ENCODE peak calls at places on chromosomes 1 and 21, in four cellular contexts. One of them, this sample, is unnamed.

GRCh38 chr1:167645161-167645560 is 15.1 kb downstream of the RCSD1 start:
- DNase-seq in WTC11: no peak
- DNase-seq in SK-N-SH: no peak
- DNase-seq in K562: no peak
- DNase-seq in this sample: no peak

GRCh38 chr1:30379684-30380624 is 343.4 kb downstream of the MATN1 start:
- DNase-seq in WTC11: peak; percentile 50
- DNase-seq in SK-N-SH: peak; percentile 85
- DNase-seq in K562: peak; percentile 85
- DNase-seq in this sample: peak; percentile 49

GRCh38 chr21:42193721-42194120 is 25.2 kb upstream of the ABCG1 start:
- DNase-seq in WTC11: no peak
- DNase-seq in SK-N-SH: no peak
- DNase-seq in K562: no peak
- DNase-seq in this sample: no peak

GRCh38 chr1:95534985-95535384 is 301.0 kb downstream of the RWDD3 start:
- DNase-seq in WTC11: no peak
- DNase-seq in SK-N-SH: no peak
- DNase-seq in K562: no peak
- DNase-seq in this sample: no peak

GRCh38 chr1:39907532-39908453 is 6.1 kb upstream of the MYCL start:
- DNase-seq in WTC11: no peak
- DNase-seq in SK-N-SH: no peak
- DNase-seq in K562: no peak
- DNase-seq in this sample: no peak

GRCh38 chr1:17745564-17745955 is 9.6 kb upstream of the ACTL8 start:
- DNase-seq in WTC11: no peak
- DNase-seq in SK-N-SH: no peak
- DNase-seq in K562: no peak
- DNase-seq in this sample: no peak

GRCh38 chr1:208979776-208980175 is 603.7 kb upstream of the CAMK1G start:
- DNase-seq in WTC11: no peak
- DNase-seq in SK-N-SH: no peak
- DNase-seq in K562: no peak
- DNase-seq in this sample: no peak

GRCh38 chr1:3473381-3473844 is 18.9 kb downstream of the ARHGEF16 start:
- DNase-seq in WTC11: no peak
- DNase-seq in SK-N-SH: no peak
- DNase-seq in K562: no peak
- DNase-seq in this sample: no peak

GRCh38 chr1:10431065-10431730 is 965 bp downstream of the CENPS start:
- DNase-seq in WTC11: no peak
- DNase-seq in SK-N-SH: no peak
- DNase-seq in K562: peak; percentile 32
- DNase-seq in this sample: no peak

GRCh38 chr1:182107218-182107617 is 45.7 kb upstream of the ZNF648 start:
- DNase-seq in WTC11: no peak
- DNase-seq in SK-N-SH: no peak
- DNase-seq in K562: no peak
- DNase-seq in this sample: no peak

GRCh38 chr1:15212216-15212988 is 34.6 kb upstream of the FHAD1 start:
- DNase-seq in WTC11: no peak
- DNase-seq in SK-N-SH: peak; percentile 46
- DNase-seq in K562: no peak
- DNase-seq in this sample: no peak

GRCh38 chr1:74193908-74194307 is 4.1 kb downstream of the LRRIQ3 start:
- DNase-seq in WTC11: no peak
- DNase-seq in SK-N-SH: no peak
- DNase-seq in K562: no peak
- DNase-seq in this sample: peak; percentile 1

GRCh38 chr1:111354584-111354983 is 63.9 kb downstream of the CHIA start:
- DNase-seq in WTC11: no peak
- DNase-seq in SK-N-SH: no peak
- DNase-seq in K562: no peak
- DNase-seq in this sample: no peak

GRCh38 chr1:35505911-35506798 is 51.0 kb downstream of the KIAA0319L start:
- DNase-seq in WTC11: no peak
- DNase-seq in SK-N-SH: peak; percentile 39
- DNase-seq in K562: peak; percentile 73
- DNase-seq in this sample: no peak
- TF ChIP-seq FOXJ3 in WTC11: no peak
- TF ChIP-seq FOXJ3 in SK-N-SH: no peak
- TF ChIP-seq FOXJ3 in K562: no peak
- TF ChIP-seq FOXJ3 in this sample: no peak

DNA sequence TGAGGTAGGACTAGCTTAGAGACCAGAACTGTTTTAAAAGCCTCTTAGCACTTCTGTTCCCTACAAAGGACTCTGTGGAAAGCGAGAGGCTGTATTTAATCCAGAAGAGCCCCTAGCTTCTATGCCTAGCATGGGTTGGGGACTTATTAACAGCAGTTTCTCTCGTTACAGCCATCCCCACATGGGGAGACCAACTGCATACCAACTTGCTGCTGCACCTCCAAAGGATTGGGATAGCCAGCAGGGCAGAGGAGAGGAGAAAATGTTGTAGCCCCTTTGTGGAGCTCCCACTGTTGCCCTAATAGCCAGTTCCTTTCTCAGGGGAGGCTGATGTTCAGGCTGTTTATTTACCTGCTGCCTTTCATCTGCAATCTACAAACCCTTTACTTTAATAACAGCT is 11.0 kb upstream of the CELSR2 start:
- DNase-seq in WTC11: no peak
- DNase-seq in SK-N-SH: no peak
- DNase-seq in K562: no peak
- DNase-seq in this sample: no peak
- TF ChIP-seq FOXJ3 in WTC11: no peak
- TF ChIP-seq FOXJ3 in SK-N-SH: no peak
- TF ChIP-seq FOXJ3 in K562: no peak
- TF ChIP-seq FOXJ3 in this sample: no peak

DNA sequence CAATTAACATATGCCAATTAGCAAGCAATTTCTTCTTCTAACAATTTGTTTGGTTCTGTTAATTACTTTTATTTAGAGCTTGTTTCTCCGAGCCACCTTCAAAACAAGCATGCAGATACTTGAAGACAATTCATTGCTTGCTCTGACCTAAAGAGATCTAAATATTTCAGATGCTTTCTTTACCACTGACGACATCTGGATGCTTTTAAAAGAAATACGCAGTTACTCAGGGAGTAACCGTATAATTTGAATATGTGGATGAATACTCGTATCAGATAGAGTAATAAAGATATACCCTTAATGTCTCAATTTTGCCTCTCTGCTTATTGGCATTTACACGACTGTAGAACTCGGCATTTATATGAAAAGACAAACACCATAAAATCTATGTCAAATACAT is 390.0 kb downstream of the DISC1 start:
- DNase-seq in WTC11: no peak
- DNase-seq in SK-N-SH: no peak
- DNase-seq in K562: no peak
- DNase-seq in this sample: no peak
- TF ChIP-seq FOXJ3 in WTC11: no peak
- TF ChIP-seq FOXJ3 in SK-N-SH: no peak
- TF ChIP-seq FOXJ3 in K562: no peak
- TF ChIP-seq FOXJ3 in this sample: no peak

GRCh38 chr1:194004146-194004545 is 817.7 kb upstream of the B3GALT2 start:
- DNase-seq in WTC11: no peak
- DNase-seq in SK-N-SH: no peak
- DNase-seq in K562: no peak
- DNase-seq in this sample: no peak
- TF ChIP-seq FOXJ3 in WTC11: no peak
- TF ChIP-seq FOXJ3 in SK-N-SH: no peak
- TF ChIP-seq FOXJ3 in K562: no peak
- TF ChIP-seq FOXJ3 in this sample: no peak

GRCh38 chr1:87851490-87851889 is 522.8 kb downstream of the LMO4 start:
- DNase-seq in WTC11: no peak
- DNase-seq in SK-N-SH: no peak
- DNase-seq in K562: no peak
- DNase-seq in this sample: no peak

GRCh38 chr1:87852410-87853202 is 523.9 kb downstream of the LMO4 start:
- DNase-seq in WTC11: no peak
- DNase-seq in SK-N-SH: no peak
- DNase-seq in K562: no peak
- DNase-seq in this sample: no peak

DNA sequence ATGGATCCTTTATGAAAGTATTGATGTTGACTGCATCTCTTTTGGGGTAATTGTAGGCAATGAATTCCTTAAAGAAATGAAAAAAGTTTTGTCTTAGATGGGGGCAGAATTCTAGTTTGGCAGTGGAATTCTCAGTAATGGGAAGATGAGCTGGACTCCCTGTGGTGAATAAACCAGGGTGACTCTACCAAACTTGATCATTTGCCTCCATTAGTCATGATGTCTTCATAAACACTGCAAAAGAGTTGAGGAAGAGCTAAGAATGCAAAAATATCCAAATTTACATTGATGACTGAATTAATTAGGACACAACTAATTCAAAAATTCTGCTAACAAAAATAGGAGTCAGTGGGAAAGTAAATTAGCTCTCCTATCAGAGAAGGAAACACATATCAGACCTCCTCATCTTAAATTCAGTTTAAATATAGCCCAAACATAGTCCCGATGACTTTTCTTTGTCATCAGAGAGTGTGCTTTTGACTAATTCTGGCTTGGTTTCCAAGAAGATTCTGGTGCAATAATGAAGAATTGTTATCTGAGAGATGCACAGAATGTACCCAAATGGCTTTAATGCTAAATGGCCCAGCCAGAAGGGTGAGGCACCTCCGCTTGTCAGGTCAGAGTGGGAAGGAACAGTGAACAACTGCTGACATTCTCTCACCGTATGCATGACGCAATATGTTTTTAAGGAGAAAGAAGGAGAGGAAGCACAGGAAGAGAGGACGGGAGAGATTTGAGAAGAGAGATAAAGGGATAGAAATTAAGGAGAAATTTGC is 525.1 kb downstream of the LMO4 start:
- DNase-seq in WTC11: no peak
- DNase-seq in SK-N-SH: no peak
- DNase-seq in K562: no peak
- DNase-seq in this sample: no peak
- TF ChIP-seq FOXJ3 in WTC11: no peak
- TF ChIP-seq FOXJ3 in SK-N-SH: no peak
- TF ChIP-seq FOXJ3 in K562: no peak
- TF ChIP-seq FOXJ3 in this sample: no peak

GRCh38 chr1:25805863-25806225 is 5.9 kb downstream of the SELENON start:
- DNase-seq in WTC11: no peak
- DNase-seq in SK-N-SH: no peak
- DNase-seq in K562: no peak
- DNase-seq in this sample: no peak
- TF ChIP-seq FOXJ3 in WTC11: no peak
- TF ChIP-seq FOXJ3 in SK-N-SH: no peak
- TF ChIP-seq FOXJ3 in K562: no peak
- TF ChIP-seq FOXJ3 in this sample: no peak

DNA sequence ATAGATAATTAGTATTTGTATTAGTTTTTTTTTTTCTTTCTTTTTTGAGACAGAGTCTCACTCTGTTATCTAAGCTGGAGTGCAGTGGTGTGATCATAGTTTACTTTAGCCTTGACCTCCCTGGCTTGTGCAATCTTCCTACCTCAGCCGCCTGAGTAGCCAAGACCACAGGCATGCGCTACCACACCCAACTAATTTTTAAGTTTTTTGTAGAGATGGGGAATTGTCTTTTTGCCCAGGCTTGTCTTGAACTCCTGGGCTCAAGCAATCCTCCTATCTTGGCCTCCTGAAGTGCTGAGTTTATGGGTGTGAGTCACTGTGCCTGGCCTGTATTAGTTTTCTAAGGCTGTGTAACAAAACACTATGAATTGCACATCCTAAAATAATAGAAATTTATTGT is 58.3 kb downstream of the MSH4 start:
- DNase-seq in WTC11: no peak
- DNase-seq in SK-N-SH: no peak
- DNase-seq in K562: no peak
- DNase-seq in this sample: peak; percentile 75
- TF ChIP-seq FOXJ3 in WTC11: no peak
- TF ChIP-seq FOXJ3 in SK-N-SH: no peak
- TF ChIP-seq FOXJ3 in K562: no peak
- TF ChIP-seq FOXJ3 in this sample: peak; percentile 60

GRCh38 chr1:233257786-233258185 is 37.7 kb downstream of the PCNX2 start:
- DNase-seq in WTC11: no peak
- DNase-seq in SK-N-SH: no peak
- DNase-seq in K562: no peak
- DNase-seq in this sample: no peak

GRCh38 chr1:233256789-233257188 is 38.7 kb downstream of the PCNX2 start:
- DNase-seq in WTC11: no peak
- DNase-seq in SK-N-SH: no peak
- DNase-seq in K562: no peak
- DNase-seq in this sample: no peak

GRCh38 chr1:233255145-233255544 is 40.4 kb downstream of the PCNX2 start:
- DNase-seq in WTC11: no peak
- DNase-seq in SK-N-SH: no peak
- DNase-seq in K562: no peak
- DNase-seq in this sample: no peak

GRCh38 chr1:233254039-233254362 is 41.5 kb downstream of the PCNX2 start:
- DNase-seq in WTC11: no peak
- DNase-seq in SK-N-SH: no peak
- DNase-seq in K562: no peak
- DNase-seq in this sample: no peak

DNA sequence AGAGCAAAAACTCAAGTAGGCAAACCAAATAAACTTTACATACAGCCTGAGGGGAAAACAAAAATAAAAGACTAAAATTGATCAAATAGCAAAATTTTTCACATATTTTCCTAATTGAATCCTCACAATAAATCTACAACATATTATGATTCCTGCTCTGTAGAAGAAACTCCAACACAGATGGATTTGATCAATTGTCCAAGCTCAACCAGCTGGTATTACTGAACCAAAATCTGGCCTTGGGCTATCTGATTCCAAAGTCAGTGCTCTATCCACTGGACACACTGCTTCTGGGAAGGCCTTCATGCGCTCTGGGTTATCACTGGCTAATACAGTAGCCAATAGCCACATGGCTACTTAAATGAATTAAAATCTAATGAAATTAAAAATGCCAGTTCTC is 39.3 kb downstream of the PCNX2 start:
- DNase-seq in WTC11: no peak
- DNase-seq in SK-N-SH: peak; percentile 9
- DNase-seq in K562: no peak
- DNase-seq in this sample: no peak
- TF ChIP-seq FOXJ3 in WTC11: no peak
- TF ChIP-seq FOXJ3 in SK-N-SH: no peak
- TF ChIP-seq FOXJ3 in K562: no peak
- TF ChIP-seq FOXJ3 in this sample: no peak

DNA sequence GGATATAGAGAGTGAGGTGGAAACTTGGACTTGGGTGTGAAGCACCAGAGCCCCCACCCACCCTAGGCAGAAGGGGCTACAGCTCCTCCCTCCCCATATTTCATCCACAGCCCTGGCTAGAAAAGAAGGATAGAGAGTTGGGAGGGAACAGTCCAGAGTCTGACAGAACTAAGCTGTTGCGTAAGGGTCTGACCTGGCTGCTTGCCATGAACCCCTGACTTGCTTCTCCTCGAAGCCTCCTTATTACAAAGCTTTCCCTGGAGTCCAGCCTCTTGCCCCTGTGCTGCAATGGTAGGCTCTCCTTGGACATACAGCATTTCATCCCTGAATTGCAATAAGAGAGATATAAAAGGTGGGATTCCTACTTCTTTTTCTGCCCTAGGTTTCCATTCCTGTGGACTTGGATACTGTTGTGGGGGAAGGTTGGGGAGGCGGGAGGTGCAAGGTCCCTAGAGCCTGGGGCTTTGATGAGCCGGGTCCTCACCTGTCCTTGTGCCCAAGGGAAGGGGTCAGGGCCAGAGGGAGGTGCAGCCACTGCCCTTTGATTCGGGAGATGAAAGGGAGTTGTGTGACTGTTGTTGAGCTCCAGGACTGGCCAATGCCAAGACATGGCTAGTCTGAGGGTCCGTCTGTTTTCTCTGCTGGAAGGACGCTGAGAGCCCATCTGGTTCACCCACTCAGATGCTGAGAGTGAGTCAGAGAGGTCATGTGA is 2.7 kb downstream of the RHBG start:
- DNase-seq in WTC11: no peak
- DNase-seq in SK-N-SH: no peak
- DNase-seq in K562: no peak
- DNase-seq in this sample: peak; percentile 99
- TF ChIP-seq FOXJ3 in WTC11: no peak
- TF ChIP-seq FOXJ3 in SK-N-SH: no peak
- TF ChIP-seq FOXJ3 in K562: no peak
- TF ChIP-seq FOXJ3 in this sample: peak; percentile 90